ENCODE peak calls at places on chromosomes 7 and 10, in seven cellular contexts. B is lower lobe of right lung; N is effector memory CD4-positive, alpha-beta T cell; L is aorta; I is A549; G is right cardiac atrium; C is hepatocyte. R is an unnamed sample.

GRCh38 chr10:92238586-92239098 is 52.2 kb downstream of the CPEB3 start:
- DNase-seq in B (peak; percentile 69), N (no peak), L (no peak), I (no peak), G (peak; percentile 29), C (peak; percentile 63), R (no peak)

GRCh38 chr7:137933270-137934017 is 68.4 kb downstream of the CREB3L2 start:
- DNase-seq in B (no peak), N (no peak), L (peak; percentile 82), I (no peak), G (peak; percentile 48), C (no peak), R (no peak)

GRCh38 chr10:112773783-112774182 is 176.3 kb upstream of the TCF7L2 start:
- DNase-seq in B (no peak), N (no peak), L (no peak), I (no peak), G (no peak), C (no peak), R (no peak)

GRCh38 chr7:129376778-129377700 is 57.2 kb upstream of the STRIP2 start:
- DNase-seq in B (no peak), N (no peak), L (no peak), I (no peak), G (no peak), C (no peak), R (no peak)

GRCh38 chr7:13560441-13560840 is 429.0 kb downstream of the ETV1 start:
- DNase-seq in B (no peak), N (no peak), L (no peak), I (no peak), G (no peak), C (no peak), R (no peak)

GRCh38 chr7:105647591-105647990 is 66.3 kb upstream of the EFCAB10 start:
- DNase-seq in B (no peak), N (no peak), L (no peak), I (no peak), G (no peak), C (no peak), R (no peak)

GRCh38 chr10:33390046-33390445 is 55.6 kb upstream of the NRP1 start:
- DNase-seq in B (no peak), N (no peak), L (no peak), I (peak; percentile 8), G (no peak), C (no peak), R (no peak)

GRCh38 chr7:151607464-151607867 is 87.8 kb upstream of the RHEB start:
- DNase-seq in B (no peak), N (no peak), L (no peak), I (no peak), G (no peak), C (no peak), R (no peak)

GRCh38 chr10:117442944-117443676 is 67.9 kb upstream of the PDZD8 start:
- DNase-seq in B (peak; percentile 86), N (peak; percentile 8), L (peak; percentile 96), I (peak; percentile 84), G (peak; percentile 76), C (peak; percentile 88), R (peak; percentile 26)

GRCh38 chr10:66176772-66177171 is 749.1 kb upstream of the LRRTM3 start:
- DNase-seq in B (no peak), N (no peak), L (no peak), I (no peak), G (no peak), C (peak; percentile 12), R (no peak)

GRCh38 chr7:1950066-1950622 is 280.1 kb downstream of the ELFN1 start:
- DNase-seq in B (peak; percentile 48), N (no peak), L (peak; percentile 67), I (no peak), G (no peak), C (no peak), R (no peak)

GRCh38 chr7:66047426-66047825 is 28.2 kb upstream of the ASL start:
- DNase-seq in B (no peak), N (no peak), L (no peak), I (peak; percentile 31), G (no peak), C (peak; percentile 6), R (no peak)

GRCh38 chr7:26393855-26394254 is 102.2 kb downstream of the SNX10 start:
- DNase-seq in B (no peak), N (no peak), L (no peak), I (no peak), G (no peak), C (no peak), R (no peak)

GRCh38 chr10:97874332-97874731 is 24.7 kb downstream of the GOLGA7B start:
- DNase-seq in B (no peak), N (no peak), L (no peak), I (no peak), G (no peak), C (no peak), R (no peak)

GRCh38 chr10:120630266-120630665 is 173.2 kb downstream of the PLPP4 start:
- DNase-seq in B (no peak), N (no peak), L (no peak), I (no peak), G (no peak), C (no peak), R (no peak)

GRCh38 chr7:70660819-70661191 is 471.1 kb upstream of the GALNT17 start:
- DNase-seq in B (no peak), N (no peak), L (no peak), I (no peak), G (no peak), C (no peak), R (no peak)
- H3K9me3 ChIP-seq in B (no peaks in the 10 kb centered on the region), N (no peaks in the 10 kb centered on the region), L (no peaks in the 10 kb centered on the region), I (no peaks in the 10 kb centered on the region), G (no peaks in the 10 kb centered on the region), C (no peaks in the 10 kb centered on the region), R (no peaks in the 10 kb centered on the region)

GRCh38 chr7:4269086-4269485 is 413.0 kb upstream of the FOXK1 start:
- DNase-seq in B (no peak), N (no peak), L (no peak), I (no peak), G (no peak), C (no peak), R (no peak)

GRCh38 chr7:4270941-4271715 is 411.0 kb upstream of the FOXK1 start:
- DNase-seq in B (no peak), N (no peak), L (no peak), I (no peak), G (no peak), C (no peak), R (no peak)

GRCh38 chr7:4271716-4272015 is 410.4 kb upstream of the FOXK1 start:
- DNase-seq in B (no peak), N (no peak), L (no peak), I (no peak), G (no peak), C (no peak), R (no peak)

GRCh38 chr7:4269746-4270145 is 412.3 kb upstream of the FOXK1 start:
- DNase-seq in B (no peak), N (no peak), L (no peak), I (no peak), G (no peak), C (no peak), R (no peak)

GRCh38 chr7:4270268-4270667 is 411.8 kb upstream of the FOXK1 start:
- DNase-seq in B (no peak), N (no peak), L (no peak), I (no peak), G (no peak), C (no peak), R (no peak)
- H3K9me3 ChIP-seq in B (no peaks in the 10 kb centered on the region), N (no peaks in the 10 kb centered on the region), L (peaks cover 3% of the 10 kb centered on the region), I (no peaks in the 10 kb centered on the region), G (no peaks in the 10 kb centered on the region), C (no peaks in the 10 kb centered on the region), R (peaks cover 3% of the 10 kb centered on the region)

GRCh38 chr7:15508258-15508657 is 53.6 kb downstream of the AGMO start:
- DNase-seq in B (no peak), N (no peak), L (no peak), I (no peak), G (no peak), C (no peak), R (no peak)
- H3K9me3 ChIP-seq in B (no peaks in the 10 kb centered on the region), N (no peaks in the 10 kb centered on the region), L (no peaks in the 10 kb centered on the region), I (no peaks in the 10 kb centered on the region), G (no peaks in the 10 kb centered on the region), C (no peaks in the 10 kb centered on the region), R (no peaks in the 10 kb centered on the region)

GRCh38 chr10:130109796-130110235 is 814 bp downstream of the C10orf143 start:
- DNase-seq in B (no peak), N (peak; percentile 67), L (no peak), I (peak; percentile 58), G (peak; percentile 56), C (peak; percentile 89), R (peak; percentile 55)
- H3K9me3 ChIP-seq in B (no peaks in the 10 kb centered on the region), N (no peaks in the 10 kb centered on the region), L (no peaks in the 10 kb centered on the region), I (no peaks in the 10 kb centered on the region), G (no peaks in the 10 kb centered on the region), C (no peaks in the 10 kb centered on the region), R (no peaks in the 10 kb centered on the region)

R was measured in T-helper 17 cell.